ENCODE peak calls at places on chromosome 12, in seven cellular contexts. T, N, O, L, M, F and A are unnamed samples.

GRCh38 chr12:5953835-5954586 is 9.0 kb upstream of the ANO2 start:
- DNase-seq in T (no peak), O (no peak), F (no peak), L (no peak), N (no peak), M (no peak), A (no peak)

GRCh38 chr12:481422-481821 is 21.7 kb downstream of the B4GALNT3 start:
- DNase-seq in O (peak), L (peak), F (no peak), N (no peak), M (peak), T (no peak), A (no peak)

GRCh38 chr12:91513354-91513753 is 330.7 kb upstream of the DCN start:
- DNase-seq in M (no peak), N (no peak), F (no peak), O (no peak), T (no peak), L (no peak), A (no peak)

GRCh38 chr12:32290411-32290810 is 108.9 kb upstream of the FGD4 start:
- DNase-seq in O (no peak), L (peak), N (no peak), F (no peak), T (no peak), M (no peak), A (no peak)

GRCh38 chr12:18400186-18400585 is 138.9 kb downstream of the PIK3C2G start:
- DNase-seq in L (peak), M (no peak), O (no peak), N (no peak), T (no peak), F (no peak), A (no peak)

GRCh38 chr12:30823140-30823669 is 68.5 kb upstream of the CAPRIN2 start:
- DNase-seq in L (no peak), N (no peak), M (no peak), O (peak), F (peak), T (peak), A (peak)

GRCh38 chr12:120093592-120094355 is 22.8 kb downstream of the RAB35 start:
- DNase-seq in N (no peak), T (no peak), O (no peak), M (peak), F (no peak), L (no peak), A (no peak)

GRCh38 chr12:26195641-26196423 is 459 bp downstream of the SSPN start:
- DNase-seq in N (peak), O (peak), T (peak), L (peak), F (no peak), M (peak), A (peak)

GRCh38 chr12:78035913-78036658 is 205.4 kb downstream of the NAV3 start:
- DNase-seq in O (no peak), N (no peak), T (no peak), F (no peak), M (no peak), L (peak), A (no peak)

GRCh38 chr12:57604454-57605307 is at the start of gene DTX3:
- DNase-seq in N (peak), F (peak), T (peak), L (no peak), O (peak), M (peak), A (no peak)

GRCh38 chr12:121956041-121956341 is 37.6 kb downstream of the CFAP251 start:
- DNase-seq in O (no peak), L (no peak), F (no peak), N (no peak), M (no peak), T (no peak), A (no peak)

GRCh38 chr12:110561471-110562201 is 21.5 kb downstream of the PPTC7 start:
- DNase-seq in O (no peak), T (no peak), F (no peak), N (no peak), M (no peak), L (no peak), A (no peak)

GRCh38 chr12:28189774-28190320 is 409 bp upstream of the CCDC91 start:
- DNase-seq in F (peak), O (no peak), L (no peak), N (no peak), M (no peak), T (no peak), A (no peak)

GRCh38 chr12:99767809-99768208 is 120.3 kb downstream of the GARIN6 start:
- DNase-seq in L (peak), F (no peak), N (no peak), T (no peak), M (no peak), O (no peak), A (no peak)

GRCh38 chr12:37672655-37673260 is 643.8 kb upstream of the ALG10B start:
- DNase-seq in O (no peak), N (no peak), M (no peak), F (no peak), L (no peak), T (no peak), A (no peak)

GRCh38 chr12:114371733-114372132 is 34.2 kb downstream of the TBX5 start:
- DNase-seq in M (no peak), L (no peak), O (no peak), T (no peak), F (no peak), N (no peak), A (no peak)

GRCh38 chr12:110554184-110554583 is 28.9 kb downstream of the PPTC7 start:
- DNase-seq in N (no peak), F (no peak), L (no peak), M (no peak), T (no peak), O (no peak), A (no peak)

DNA sequence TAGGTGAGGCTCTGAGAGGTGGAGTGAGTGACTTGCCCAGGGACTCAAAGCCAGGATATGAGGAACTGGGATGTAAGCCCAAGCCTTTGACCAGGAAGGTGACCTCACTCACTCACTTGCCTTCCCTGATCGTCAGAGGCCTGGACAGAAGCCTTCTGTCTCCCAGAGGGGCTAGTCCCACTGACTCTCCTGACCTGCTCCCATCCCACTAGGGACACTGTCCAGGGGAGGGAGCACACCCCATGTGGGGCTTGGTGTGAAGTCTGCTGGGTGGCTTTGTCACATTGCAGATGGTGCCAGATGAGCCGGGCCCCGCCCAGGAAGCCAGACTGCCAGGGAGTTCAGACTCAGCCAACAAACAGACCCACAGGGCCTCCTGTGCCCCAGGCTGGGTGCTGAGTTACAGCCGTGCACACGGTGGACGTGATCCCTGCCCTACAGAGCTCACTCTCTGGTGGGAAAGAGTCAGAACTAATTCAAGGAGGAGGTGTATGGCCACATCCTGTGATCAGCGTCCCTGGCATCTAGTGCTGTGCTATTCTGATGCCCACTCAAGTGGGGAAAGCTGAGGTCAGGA is 28.3 kb downstream of the MMAB start:
- DNase-seq in F (peak), T (no peak), N (no peak), M (no peak), L (peak), O (no peak), A (no peak)
- H3K27ac ChIP-seq in F (no peak), T (no peak), N (no peak), M (no peak), L (no peak), O (no peak), A (no peak)

GRCh38 chr12:12520278-12520677 is 42.4 kb downstream of the DUSP16 start:
- DNase-seq in T (no peak), F (no peak), L (no peak), M (no peak), N (no peak), O (no peak), A (no peak)

GRCh38 chr12:12521923-12522322 is 40.7 kb downstream of the DUSP16 start:
- DNase-seq in M (no peak), O (no peak), N (no peak), L (no peak), T (no peak), F (no peak), A (no peak)

GRCh38 chr12:12518919-12519318 is 43.7 kb downstream of the DUSP16 start:
- DNase-seq in O (no peak), N (no peak), L (peak), M (no peak), T (no peak), F (no peak), A (no peak)

GRCh38 chr12:12519599-12519998 is 43.1 kb downstream of the DUSP16 start:
- DNase-seq in N (no peak), M (no peak), F (no peak), T (no peak), O (no peak), L (no peak), A (no peak)

DNA sequence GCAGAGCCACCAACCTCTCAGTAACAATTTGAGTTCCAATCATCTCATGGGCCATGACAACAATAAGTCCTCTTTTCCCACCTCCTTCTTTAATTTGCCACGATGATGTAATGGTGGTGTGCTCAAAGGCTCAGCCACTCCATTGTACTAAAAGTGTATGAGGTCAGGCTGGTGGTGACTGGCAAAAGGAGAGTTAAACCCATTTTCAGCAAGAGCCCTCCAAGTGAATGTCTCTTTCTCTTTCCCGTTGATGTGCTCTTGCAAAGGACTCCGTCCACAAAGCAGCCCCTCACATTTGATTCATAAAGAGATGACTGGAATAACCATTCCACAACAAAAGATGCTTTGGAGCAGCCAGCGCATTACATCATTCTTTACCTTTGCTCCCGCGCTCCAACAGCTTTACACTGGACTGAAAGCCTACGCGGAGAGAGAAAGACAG is 41.6 kb downstream of the DUSP16 start:
- DNase-seq in N (no peak), M (no peak), L (no peak), O (no peak), T (no peak), F (no peak), A (no peak)
- H3K27ac ChIP-seq in N (peak), M (no peak), L (no peak), O (no peak), T (no peak), F (no peak), A (no peak)

GRCh38 chr12:14157129-14157747 is 175.8 kb upstream of the GRIN2B start:
- DNase-seq in T (no peak), M (no peak), L (no peak), O (no peak), F (no peak), N (no peak), A (no peak)
- H3K27ac ChIP-seq in T (no peak), M (no peak), L (no peak), O (no peak), F (no peak), N (no peak), A (no peak)

DNA sequence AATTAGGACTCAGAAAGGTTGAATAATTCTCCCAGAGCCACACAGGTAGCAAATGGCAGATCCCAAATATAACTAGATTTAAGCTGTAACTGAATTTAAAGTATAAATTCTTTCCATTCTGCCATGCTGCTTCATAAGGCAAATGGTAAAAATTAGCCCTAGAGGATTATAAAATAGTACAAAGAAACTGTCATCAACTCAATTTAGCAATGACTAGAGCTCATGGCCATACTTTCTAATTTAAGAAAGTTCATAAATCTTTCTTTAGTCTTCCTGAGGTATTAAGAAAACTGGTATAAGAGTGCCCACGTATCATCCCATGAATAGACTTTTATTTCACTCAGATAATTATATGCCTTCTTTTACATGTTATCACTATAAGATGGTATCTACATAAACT is 34.8 kb downstream of the MED13L start:
- DNase-seq in T (no peak), M (no peak), L (no peak), F (no peak), O (no peak), N (no peak), A (no peak)
- H3K27ac ChIP-seq in T (no peak), M (no peak), L (no peak), F (no peak), O (no peak), N (no peak), A (no peak)

DNA sequence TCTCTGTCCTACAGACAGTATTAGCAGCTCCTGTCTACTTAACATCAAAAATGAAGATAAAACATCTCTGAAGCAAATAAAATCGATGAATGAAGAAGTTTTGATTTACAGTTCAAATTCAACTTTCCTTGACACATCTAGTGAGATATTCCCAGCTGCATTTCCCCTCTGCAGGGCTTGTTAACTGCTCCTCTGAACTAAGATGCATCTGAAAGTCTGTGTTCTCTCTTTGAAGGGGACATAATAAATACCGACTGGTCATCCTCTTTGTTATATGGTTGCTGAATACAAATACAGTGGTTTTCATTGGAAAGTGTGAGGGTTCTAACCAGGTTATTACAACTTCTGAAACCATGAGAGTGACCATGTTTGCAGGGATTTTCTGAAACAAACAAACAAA is 266.4 kb upstream of the SLC16A7 start:
- DNase-seq in O (no peak), M (no peak), T (no peak), L (no peak), F (no peak), N (no peak), A (no peak)
- H3K27ac ChIP-seq in O (no peak), M (peak), T (no peak), L (no peak), F (no peak), N (peak), A (no peak)